ENCODE peak calls at places on chromosomes 3 and 15, in six cellular contexts. One of them, this sample, is unnamed.
A peak's percentile ranks its signal among the peaks of the same experiment; 100 is the strongest.

GRCh38 chr15:53976844-53977392 is 1.3 kb upstream of the UNC13C start:
- DNase-seq in activated CD8-positive, alpha-beta memory T cell treated with anti-CD3 and anti-CD28 coated beads for 48 hours: no peak
- DNase-seq in fibroblast of pulmonary artery: no peak
- DNase-seq in AG09309: no peak
- DNase-seq in CD8-positive, alpha-beta memory T cell: no peak
- DNase-seq in hypothalamus: no peak
- DNase-seq in this sample: no peak

GRCh38 chr3:50274371-50275104 is 4.3 kb upstream of the LSMEM2 start:
- DNase-seq in activated CD8-positive, alpha-beta memory T cell treated with anti-CD3 and anti-CD28 coated beads for 48 hours: no peak
- DNase-seq in fibroblast of pulmonary artery: peak; percentile 65
- DNase-seq in AG09309: no peak
- DNase-seq in CD8-positive, alpha-beta memory T cell: peak; percentile 70
- DNase-seq in hypothalamus: peak; percentile 35
- DNase-seq in this sample: peak; percentile 63

GRCh38 chr3:24432989-24433388 is 61.7 kb downstream of the THRB start:
- DNase-seq in activated CD8-positive, alpha-beta memory T cell treated with anti-CD3 and anti-CD28 coated beads for 48 hours: no peak
- DNase-seq in fibroblast of pulmonary artery: no peak
- DNase-seq in AG09309: no peak
- DNase-seq in CD8-positive, alpha-beta memory T cell: no peak
- DNase-seq in hypothalamus: no peak
- DNase-seq in this sample: no peak

GRCh38 chr3:45143673-45144670 is 2.2 kb downstream of the CDCP1 start:
- DNase-seq in activated CD8-positive, alpha-beta memory T cell treated with anti-CD3 and anti-CD28 coated beads for 48 hours: no peak
- DNase-seq in fibroblast of pulmonary artery: no peak
- DNase-seq in AG09309: no peak
- DNase-seq in CD8-positive, alpha-beta memory T cell: no peak
- DNase-seq in hypothalamus: no peak
- DNase-seq in this sample: no peak

GRCh38 chr3:99400352-99400751 is 238.0 kb upstream of the COL8A1 start:
- DNase-seq in activated CD8-positive, alpha-beta memory T cell treated with anti-CD3 and anti-CD28 coated beads for 48 hours: no peak
- DNase-seq in fibroblast of pulmonary artery: no peak
- DNase-seq in AG09309: no peak
- DNase-seq in CD8-positive, alpha-beta memory T cell: no peak
- DNase-seq in hypothalamus: no peak
- DNase-seq in this sample: no peak

GRCh38 chr15:52050416-52050815 is 31.4 kb downstream of the MAPK6 start:
- DNase-seq in activated CD8-positive, alpha-beta memory T cell treated with anti-CD3 and anti-CD28 coated beads for 48 hours: no peak
- DNase-seq in fibroblast of pulmonary artery: peak; percentile 62
- DNase-seq in AG09309: no peak
- DNase-seq in CD8-positive, alpha-beta memory T cell: no peak
- DNase-seq in hypothalamus: no peak
- DNase-seq in this sample: no peak

GRCh38 chr3:147008886-147009285 is 397.5 kb downstream of the ZIC4 start:
- DNase-seq in activated CD8-positive, alpha-beta memory T cell treated with anti-CD3 and anti-CD28 coated beads for 48 hours: no peak
- DNase-seq in fibroblast of pulmonary artery: no peak
- DNase-seq in AG09309: peak; percentile 77
- DNase-seq in CD8-positive, alpha-beta memory T cell: no peak
- DNase-seq in hypothalamus: no peak
- DNase-seq in this sample: no peak

GRCh38 chr3:109532257-109533216 is 195.2 kb upstream of the DPPA4 start:
- DNase-seq in activated CD8-positive, alpha-beta memory T cell treated with anti-CD3 and anti-CD28 coated beads for 48 hours: peak; percentile 2
- DNase-seq in fibroblast of pulmonary artery: peak; percentile 93
- DNase-seq in AG09309: peak; percentile 11
- DNase-seq in CD8-positive, alpha-beta memory T cell: no peak
- DNase-seq in hypothalamus: no peak
- DNase-seq in this sample: peak; percentile 9

GRCh38 chr15:81023483-81024264 is 23.0 kb downstream of the TLNRD1 start:
- DNase-seq in activated CD8-positive, alpha-beta memory T cell treated with anti-CD3 and anti-CD28 coated beads for 48 hours: peak; percentile 17
- DNase-seq in fibroblast of pulmonary artery: peak; percentile 80
- DNase-seq in AG09309: peak; percentile 44
- DNase-seq in CD8-positive, alpha-beta memory T cell: no peak
- DNase-seq in hypothalamus: peak; percentile 33
- DNase-seq in this sample: no peak

GRCh38 chr15:23403550-23403949 is 43.5 kb downstream of the GOLGA6L2 start:
- DNase-seq in activated CD8-positive, alpha-beta memory T cell treated with anti-CD3 and anti-CD28 coated beads for 48 hours: no peak
- DNase-seq in fibroblast of pulmonary artery: no peak
- DNase-seq in AG09309: no peak
- DNase-seq in CD8-positive, alpha-beta memory T cell: no peak
- DNase-seq in hypothalamus: no peak
- DNase-seq in this sample: no peak

GRCh38 chr15:36609793-36610192 is 30.4 kb downstream of the CDIN1 start:
- DNase-seq in activated CD8-positive, alpha-beta memory T cell treated with anti-CD3 and anti-CD28 coated beads for 48 hours: no peak
- DNase-seq in fibroblast of pulmonary artery: no peak
- DNase-seq in AG09309: no peak
- DNase-seq in CD8-positive, alpha-beta memory T cell: no peak
- DNase-seq in hypothalamus: no peak
- DNase-seq in this sample: no peak

GRCh38 chr3:46406786-46407611 is at the start of the genes CCR5AS and CCRL2:
- DNase-seq in activated CD8-positive, alpha-beta memory T cell treated with anti-CD3 and anti-CD28 coated beads for 48 hours: peak; percentile 15
- DNase-seq in fibroblast of pulmonary artery: peak; percentile 36
- DNase-seq in AG09309: no peak
- DNase-seq in CD8-positive, alpha-beta memory T cell: peak; percentile 19
- DNase-seq in hypothalamus: no peak
- DNase-seq in this sample: peak; percentile 34

GRCh38 chr3:105359098-105359762 is 7.5 kb upstream of the ALCAM start:
- DNase-seq in activated CD8-positive, alpha-beta memory T cell treated with anti-CD3 and anti-CD28 coated beads for 48 hours: no peak
- DNase-seq in fibroblast of pulmonary artery: peak; percentile 77
- DNase-seq in AG09309: no peak
- DNase-seq in CD8-positive, alpha-beta memory T cell: no peak
- DNase-seq in hypothalamus: no peak
- DNase-seq in this sample: no peak

GRCh38 chr3:144053121-144053520 is 81.5 kb downstream of the DIPK2A start:
- DNase-seq in activated CD8-positive, alpha-beta memory T cell treated with anti-CD3 and anti-CD28 coated beads for 48 hours: no peak
- DNase-seq in fibroblast of pulmonary artery: peak; percentile 25
- DNase-seq in AG09309: peak; percentile 53
- DNase-seq in CD8-positive, alpha-beta memory T cell: no peak
- DNase-seq in hypothalamus: no peak
- DNase-seq in this sample: no peak

GRCh38 chr15:38652998-38653397 is 88.4 kb upstream of the RASGRP1 start:
- DNase-seq in activated CD8-positive, alpha-beta memory T cell treated with anti-CD3 and anti-CD28 coated beads for 48 hours: peak; percentile 42
- DNase-seq in fibroblast of pulmonary artery: no peak
- DNase-seq in AG09309: no peak
- DNase-seq in CD8-positive, alpha-beta memory T cell: peak; percentile 58
- DNase-seq in hypothalamus: no peak
- DNase-seq in this sample: peak; percentile 92

GRCh38 chr3:71753716-71754609 is at the start of gene GPR27:
- DNase-seq in activated CD8-positive, alpha-beta memory T cell treated with anti-CD3 and anti-CD28 coated beads for 48 hours: no peak
- DNase-seq in fibroblast of pulmonary artery: peak; percentile 34
- DNase-seq in AG09309: no peak
- DNase-seq in CD8-positive, alpha-beta memory T cell: no peak
- DNase-seq in hypothalamus: no peak
- DNase-seq in this sample: peak; percentile 8

GRCh38 chr15:98455899-98456298 is 192.4 kb upstream of the IGF1R start:
- DNase-seq in activated CD8-positive, alpha-beta memory T cell treated with anti-CD3 and anti-CD28 coated beads for 48 hours: no peak
- DNase-seq in fibroblast of pulmonary artery: no peak
- DNase-seq in AG09309: no peak
- DNase-seq in CD8-positive, alpha-beta memory T cell: no peak
- DNase-seq in hypothalamus: no peak
- DNase-seq in this sample: no peak

GRCh38 chr15:64623347-64624024 is 151.9 kb downstream of the RBPMS2 start:
- DNase-seq in activated CD8-positive, alpha-beta memory T cell treated with anti-CD3 and anti-CD28 coated beads for 48 hours: no peak
- DNase-seq in fibroblast of pulmonary artery: no peak
- DNase-seq in AG09309: peak; percentile 11
- DNase-seq in CD8-positive, alpha-beta memory T cell: no peak
- DNase-seq in hypothalamus: no peak
- DNase-seq in this sample: peak; percentile 44

GRCh38 chr3:135965506-135966348 is at the start of gene PPP2R3A:
- DNase-seq in activated CD8-positive, alpha-beta memory T cell treated with anti-CD3 and anti-CD28 coated beads for 48 hours: peak; percentile 59
- DNase-seq in fibroblast of pulmonary artery: peak; percentile 85
- DNase-seq in AG09309: peak; percentile 28
- DNase-seq in CD8-positive, alpha-beta memory T cell: peak; percentile 55
- DNase-seq in hypothalamus: peak; percentile 85
- DNase-seq in this sample: peak; percentile 73

GRCh38 chr3:48413611-48414010 is 16.3 kb downstream of the PLXNB1 start:
- DNase-seq in activated CD8-positive, alpha-beta memory T cell treated with anti-CD3 and anti-CD28 coated beads for 48 hours: no peak
- DNase-seq in fibroblast of pulmonary artery: no peak
- DNase-seq in AG09309: no peak
- DNase-seq in CD8-positive, alpha-beta memory T cell: no peak
- DNase-seq in hypothalamus: no peak
- DNase-seq in this sample: no peak

GRCh38 chr3:18127864-18128185 is 297.3 kb downstream of the SATB1 start:
- DNase-seq in activated CD8-positive, alpha-beta memory T cell treated with anti-CD3 and anti-CD28 coated beads for 48 hours: no peak
- DNase-seq in fibroblast of pulmonary artery: no peak
- DNase-seq in AG09309: no peak
- DNase-seq in CD8-positive, alpha-beta memory T cell: no peak
- DNase-seq in hypothalamus: no peak
- DNase-seq in this sample: no peak

GRCh38 chr3:5650303-5650702 is 462.8 kb downstream of the EDEM1 start:
- DNase-seq in activated CD8-positive, alpha-beta memory T cell treated with anti-CD3 and anti-CD28 coated beads for 48 hours: no peak
- DNase-seq in fibroblast of pulmonary artery: no peak
- DNase-seq in AG09309: no peak
- DNase-seq in CD8-positive, alpha-beta memory T cell: no peak
- DNase-seq in hypothalamus: no peak
- DNase-seq in this sample: no peak

GRCh38 chr15:97747342-97747741 is 213.2 kb upstream of the ARRDC4 start:
- DNase-seq in activated CD8-positive, alpha-beta memory T cell treated with anti-CD3 and anti-CD28 coated beads for 48 hours: no peak
- DNase-seq in fibroblast of pulmonary artery: no peak
- DNase-seq in AG09309: no peak
- DNase-seq in CD8-positive, alpha-beta memory T cell: no peak
- DNase-seq in hypothalamus: no peak
- DNase-seq in this sample: no peak

GRCh38 chr3:14231998-14232501 is 53.4 kb downstream of the LSM3 start:
- DNase-seq in activated CD8-positive, alpha-beta memory T cell treated with anti-CD3 and anti-CD28 coated beads for 48 hours: no peak
- DNase-seq in fibroblast of pulmonary artery: no peak
- DNase-seq in AG09309: no peak
- DNase-seq in CD8-positive, alpha-beta memory T cell: no peak
- DNase-seq in hypothalamus: no peak
- DNase-seq in this sample: no peak

GRCh38 chr15:80967451-80967850 is 22.2 kb downstream of the MESD start:
- DNase-seq in activated CD8-positive, alpha-beta memory T cell treated with anti-CD3 and anti-CD28 coated beads for 48 hours: no peak
- DNase-seq in fibroblast of pulmonary artery: peak; percentile 79
- DNase-seq in AG09309: no peak
- DNase-seq in CD8-positive, alpha-beta memory T cell: no peak
- DNase-seq in hypothalamus: no peak
- DNase-seq in this sample: no peak

GRCh38 chr15:51307811-51308210 is 30.6 kb downstream of the CYP19A1 start:
- DNase-seq in activated CD8-positive, alpha-beta memory T cell treated with anti-CD3 and anti-CD28 coated beads for 48 hours: no peak
- DNase-seq in fibroblast of pulmonary artery: peak; percentile 22
- DNase-seq in AG09309: no peak
- DNase-seq in CD8-positive, alpha-beta memory T cell: no peak
- DNase-seq in hypothalamus: no peak
- DNase-seq in this sample: no peak

GRCh38 chr15:99592135-99592845 is 26.5 kb downstream of the MEF2A start:
- DNase-seq in activated CD8-positive, alpha-beta memory T cell treated with anti-CD3 and anti-CD28 coated beads for 48 hours: no peak
- DNase-seq in fibroblast of pulmonary artery: peak; percentile 55
- DNase-seq in AG09309: no peak
- DNase-seq in CD8-positive, alpha-beta memory T cell: no peak
- DNase-seq in hypothalamus: no peak
- DNase-seq in this sample: no peak

GRCh38 chr3:117921411-117921810 is 1113.2 kb downstream of the IGSF11 start:
- DNase-seq in activated CD8-positive, alpha-beta memory T cell treated with anti-CD3 and anti-CD28 coated beads for 48 hours: no peak
- DNase-seq in fibroblast of pulmonary artery: no peak
- DNase-seq in AG09309: no peak
- DNase-seq in CD8-positive, alpha-beta memory T cell: no peak
- DNase-seq in hypothalamus: no peak
- DNase-seq in this sample: no peak

GRCh38 chr3:59408047-59408624 is 358.3 kb upstream of the CFAP20DC start:
- DNase-seq in activated CD8-positive, alpha-beta memory T cell treated with anti-CD3 and anti-CD28 coated beads for 48 hours: no peak
- DNase-seq in fibroblast of pulmonary artery: no peak
- DNase-seq in AG09309: no peak
- DNase-seq in CD8-positive, alpha-beta memory T cell: no peak
- DNase-seq in hypothalamus: no peak
- DNase-seq in this sample: no peak

GRCh38 chr3:46056686-46057085 is 29.4 kb upstream of the XCR1 start:
- DNase-seq in activated CD8-positive, alpha-beta memory T cell treated with anti-CD3 and anti-CD28 coated beads for 48 hours: no peak
- DNase-seq in fibroblast of pulmonary artery: no peak
- DNase-seq in AG09309: no peak
- DNase-seq in CD8-positive, alpha-beta memory T cell: no peak
- DNase-seq in hypothalamus: no peak
- DNase-seq in this sample: no peak

GRCh38 chr3:197407526-197407925 is 109.1 kb upstream of the DLG1 start:
- DNase-seq in activated CD8-positive, alpha-beta memory T cell treated with anti-CD3 and anti-CD28 coated beads for 48 hours: no peak
- DNase-seq in fibroblast of pulmonary artery: no peak
- DNase-seq in AG09309: no peak
- DNase-seq in CD8-positive, alpha-beta memory T cell: no peak
- DNase-seq in hypothalamus: no peak
- DNase-seq in this sample: no peak

GRCh38 chr3:15102256-15102655 is 3.3 kb upstream of the RBSN start:
- DNase-seq in activated CD8-positive, alpha-beta memory T cell treated with anti-CD3 and anti-CD28 coated beads for 48 hours: no peak
- DNase-seq in fibroblast of pulmonary artery: no peak
- DNase-seq in AG09309: no peak
- DNase-seq in CD8-positive, alpha-beta memory T cell: no peak
- DNase-seq in hypothalamus: peak; percentile 46
- DNase-seq in this sample: no peak

GRCh38 chr15:81785181-81785580 is 260.6 kb downstream of the MEX3B start:
- DNase-seq in activated CD8-positive, alpha-beta memory T cell treated with anti-CD3 and anti-CD28 coated beads for 48 hours: no peak
- DNase-seq in fibroblast of pulmonary artery: no peak
- DNase-seq in AG09309: no peak
- DNase-seq in CD8-positive, alpha-beta memory T cell: no peak
- DNase-seq in hypothalamus: no peak
- DNase-seq in this sample: no peak

GRCh38 chr3:151347432-151347831 is 18.1 kb upstream of the P2RY13 start:
- DNase-seq in activated CD8-positive, alpha-beta memory T cell treated with anti-CD3 and anti-CD28 coated beads for 48 hours: no peak
- DNase-seq in fibroblast of pulmonary artery: no peak
- DNase-seq in AG09309: no peak
- DNase-seq in CD8-positive, alpha-beta memory T cell: no peak
- DNase-seq in hypothalamus: no peak
- DNase-seq in this sample: peak; percentile 9

This sample was measured in immature natural killer cell.